ENCODE peak calls at places on chromosomes 3 and 15, in four cellular contexts. O, S, N and I are unnamed samples.

GRCh38 chr15:48622227-48622626 is 23.3 kb downstream of the FBN1 start:
- DNase-seq in O (no peak), S (no peak), N (no peak), I (no peak)

GRCh38 chr3:100297784-100298183 is 36.8 kb upstream of the NIT2 start:
- DNase-seq in O (no peak), S (no peak), N (no peak), I (no peak)

GRCh38 chr15:85354948-85355347 is 25.5 kb upstream of the AKAP13 start:
- DNase-seq in O (no peak), S (no peak), N (no peak), I (no peak)

GRCh38 chr3:188905991-188906635 is 265.7 kb upstream of the TPRG1 start:
- DNase-seq in O (no peak), S (no peak), N (no peak), I (no peak)

GRCh38 chr3:52104664-52105281 is 48.4 kb upstream of the DUSP7 start:
- DNase-seq in O (no peak), S (no peak), N (no peak), I (no peak)

GRCh38 chr3:142802891-142803290 is 79.1 kb downstream of the TRPC1 start:
- DNase-seq in O (no peak), S (no peak), N (no peak), I (no peak)

GRCh38 chr15:64464271-64465005 is 4.1 kb downstream of the ZNF609 start:
- DNase-seq in O (no peak), S (no peak), N (no peak), I (peak; percentile 70)

GRCh38 chr3:9955611-9956352 is 3.6 kb upstream of the PRRT3 start:
- DNase-seq in O (no peak), S (no peak), N (no peak), I (no peak)

GRCh38 chr15:26773485-26773877 is 615 bp upstream of the GABRB3 start:
- DNase-seq in O (no peak), S (no peak), N (no peak), I (no peak)

GRCh38 chr3:8837172-8837571 is 67.8 kb upstream of the OXTR start:
- DNase-seq in O (no peak), S (no peak), N (no peak), I (no peak)

GRCh38 chr3:6799264-6799915 is 61.5 kb upstream of the GRM7 start:
- DNase-seq in O (peak; percentile 50), S (no peak), N (peak; percentile 37), I (no peak)

GRCh38 chr3:60294181-60294580 is 957.1 kb downstream of the FHIT start:
- DNase-seq in O (no peak), S (no peak), N (no peak), I (no peak)

GRCh38 chr3:134314588-134315285 is 59.5 kb downstream of the AMOTL2 start:
- DNase-seq in O (no peak), S (no peak), N (no peak), I (no peak)

GRCh38 chr3:134313839-134314587 is 60.2 kb downstream of the AMOTL2 start:
- DNase-seq in O (no peak), S (no peak), N (no peak), I (no peak)

GRCh38 chr3:134312072-134312872 is 61.6 kb upstream of the RYK start:
- DNase-seq in O (no peak), S (peak; percentile 38), N (peak; percentile 79), I (peak; percentile 81)

GRCh38 chr3:134311693-134312071 is 61.0 kb upstream of the RYK start:
- DNase-seq in O (no peak), S (no peak), N (no peak), I (no peak)

DNA sequence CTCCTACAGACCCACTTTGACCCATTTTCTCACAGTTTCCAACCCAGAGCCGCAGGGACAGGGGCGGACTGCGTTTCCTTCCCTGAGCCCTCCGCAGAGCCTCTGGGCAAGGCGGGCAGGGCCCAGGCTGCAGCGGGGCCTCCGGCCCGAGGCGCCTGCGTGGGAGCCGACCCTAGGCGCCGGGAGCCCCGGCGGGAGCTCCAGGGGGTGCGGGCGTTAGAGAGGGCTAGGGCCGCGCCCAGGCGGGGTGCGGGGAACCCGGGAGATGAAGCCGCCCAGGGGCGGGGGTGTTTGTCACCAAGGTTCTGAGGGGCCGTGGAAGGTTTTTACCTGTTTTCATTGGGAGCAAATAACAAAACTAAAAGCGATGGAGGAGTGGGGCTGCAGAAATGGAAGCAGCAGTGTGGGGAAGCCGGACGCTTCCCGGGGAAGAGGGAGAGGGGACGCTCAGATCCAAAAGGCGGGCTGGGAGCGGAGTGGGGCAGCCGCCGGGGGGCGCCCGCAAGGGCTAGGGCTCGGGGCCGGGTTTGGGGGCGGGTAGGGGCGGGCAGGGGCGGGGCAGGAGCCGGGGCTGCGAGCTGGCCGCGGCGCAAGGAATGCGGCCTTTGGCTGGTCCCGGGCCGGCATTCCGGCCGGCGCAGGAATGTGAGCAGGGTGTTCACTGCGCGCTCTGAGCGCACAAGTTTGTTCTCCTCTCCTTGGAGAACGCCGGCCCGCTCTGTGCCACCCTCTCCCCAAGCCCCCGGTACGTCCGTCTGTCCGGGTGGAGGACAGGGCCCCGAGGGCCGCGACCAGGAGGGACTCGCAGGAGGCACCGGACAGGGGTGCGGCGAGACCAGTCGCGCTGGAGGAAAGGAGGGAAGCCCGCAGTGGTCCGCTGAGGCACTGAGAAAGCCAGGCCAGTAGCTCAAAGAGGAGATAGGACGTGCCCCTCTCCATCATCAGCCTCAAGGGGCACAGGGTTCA is 61.1 kb downstream of the AMOTL2 start:
- DNase-seq in O (peak; percentile 63), S (no peak), N (peak; percentile 81), I (peak; percentile 93)
- TF ChIP-seq POLR2A in O (peak; percentile 65), S (no peak), N (no peak), I (no peak)

GRCh38 chr3:46845860-46846623 is 17.2 kb downstream of the MYL3 start:
- DNase-seq in O (peak; percentile 79), S (peak; percentile 80), N (peak; percentile 70), I (peak; percentile 87)
- TF ChIP-seq POLR2AphosphoS5 in O (no peak), S (no peak), N (no peak), I (peak; percentile 34)

DNA sequence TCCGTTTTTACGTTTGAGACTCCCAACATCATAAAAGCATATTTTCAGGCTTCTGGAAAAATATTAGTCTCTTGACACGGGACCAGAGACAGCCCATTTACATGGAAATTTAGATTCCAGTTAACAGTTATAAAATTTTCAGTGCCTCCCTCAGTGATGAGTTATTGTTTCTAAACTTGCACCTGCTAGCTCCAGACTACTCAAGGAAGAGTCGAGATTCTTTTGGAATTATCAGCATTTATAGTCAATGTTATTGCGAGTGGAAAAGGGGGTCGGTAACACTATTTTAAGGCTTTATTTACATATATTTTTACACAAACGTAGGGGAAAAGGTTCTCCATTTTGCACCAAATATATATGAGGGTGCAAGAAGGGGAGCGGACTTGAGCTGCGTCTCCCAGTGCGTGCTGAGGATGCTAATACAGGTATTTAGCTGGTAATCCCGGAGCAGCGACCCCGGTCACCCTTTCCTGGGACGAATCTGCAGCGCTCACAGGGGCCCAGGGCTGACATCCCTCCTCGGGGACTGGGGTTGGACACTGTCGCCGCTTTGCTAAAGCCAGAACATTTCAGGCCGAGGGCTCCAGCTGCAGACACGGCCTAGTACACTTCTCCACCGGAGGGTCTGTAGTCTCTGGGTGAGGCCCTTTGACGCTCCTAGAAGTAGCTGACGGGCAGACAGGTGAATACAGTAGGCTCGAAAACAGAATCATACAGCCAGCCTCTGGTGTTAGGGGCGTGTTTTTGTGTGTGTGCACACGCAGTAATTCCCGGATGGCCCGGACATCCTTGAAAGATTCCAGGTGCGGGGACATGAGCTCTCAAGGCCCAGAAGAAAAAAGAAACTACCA is 729 bp upstream of the ZBTB11 start:
- DNase-seq in O (no peak), S (no peak), N (no peak), I (peak; percentile 22)
- TF ChIP-seq POLR2A in O (no peak), S (no peak), N (no peak), I (no peak)

GRCh38 chr15:67862771-67863441 is 23.1 kb upstream of the RNU6-1 start:
- DNase-seq in O (no peak), S (no peak), N (no peak), I (no peak)

GRCh38 chr15:67865331-67865730 is 25.5 kb upstream of the RNU6-1 start:
- DNase-seq in O (no peak), S (no peak), N (no peak), I (no peak)

GRCh38 chr15:67861983-67862382 is 22.1 kb upstream of the RNU6-1 start:
- DNase-seq in O (no peak), S (no peak), N (no peak), I (no peak)

GRCh38 chr15:67865766-67866165 is 25.9 kb upstream of the RNU6-1 start:
- DNase-seq in O (no peak), S (no peak), N (no peak), I (no peak)

GRCh38 chr15:67863442-67863987 is 23.7 kb upstream of the RNU6-1 start:
- DNase-seq in O (peak; percentile 81), S (peak; percentile 75), N (peak; percentile 87), I (peak; percentile 95)
- TF ChIP-seq POLR2AphosphoS5 in O (peak; percentile 18), S (no peak), N (peak; percentile 43), I (no peak)

DNA sequence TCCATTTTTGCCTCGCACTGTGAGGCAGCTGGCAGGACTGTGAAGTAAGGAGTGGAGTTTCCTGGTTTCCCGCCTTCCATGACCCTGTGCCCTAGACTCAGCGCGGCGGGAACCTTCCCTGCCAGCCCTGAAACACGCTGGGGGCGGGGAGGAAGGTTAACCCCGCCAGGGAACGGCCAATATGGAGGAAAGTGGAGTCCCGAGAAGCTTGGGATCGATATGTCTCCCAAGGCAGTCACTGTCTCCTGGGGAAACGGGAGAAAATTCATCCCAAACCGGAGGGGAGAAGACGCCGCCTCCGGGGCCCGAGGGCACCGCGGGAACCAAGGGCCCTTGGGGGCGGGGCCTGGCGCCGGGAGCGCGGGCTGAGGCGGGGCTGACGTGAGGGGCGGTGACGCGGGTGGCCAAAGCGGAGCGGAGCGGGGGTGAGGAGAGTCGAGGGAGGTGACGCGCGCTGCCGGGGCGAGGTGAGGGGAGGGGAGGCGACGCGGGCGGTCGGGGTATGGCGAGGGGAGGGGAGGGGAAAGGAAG is at the start of gene HMCES:
- DNase-seq in O (peak; percentile 95), S (peak; percentile 75), N (peak; percentile 94), I (peak; percentile 99)
- TF ChIP-seq POLR2A in O (peak; percentile 95), S (no peak), N (peak; percentile 88), I (peak; percentile 62)

GRCh38 chr3:12835005-12835665 is 6.2 kb downstream of the RPL32 start:
- DNase-seq in O (no peak), S (no peak), N (no peak), I (no peak)
- TF ChIP-seq POLR2AphosphoS5 in O (no peak), S (no peak), N (no peak), I (no peak)

DNA sequence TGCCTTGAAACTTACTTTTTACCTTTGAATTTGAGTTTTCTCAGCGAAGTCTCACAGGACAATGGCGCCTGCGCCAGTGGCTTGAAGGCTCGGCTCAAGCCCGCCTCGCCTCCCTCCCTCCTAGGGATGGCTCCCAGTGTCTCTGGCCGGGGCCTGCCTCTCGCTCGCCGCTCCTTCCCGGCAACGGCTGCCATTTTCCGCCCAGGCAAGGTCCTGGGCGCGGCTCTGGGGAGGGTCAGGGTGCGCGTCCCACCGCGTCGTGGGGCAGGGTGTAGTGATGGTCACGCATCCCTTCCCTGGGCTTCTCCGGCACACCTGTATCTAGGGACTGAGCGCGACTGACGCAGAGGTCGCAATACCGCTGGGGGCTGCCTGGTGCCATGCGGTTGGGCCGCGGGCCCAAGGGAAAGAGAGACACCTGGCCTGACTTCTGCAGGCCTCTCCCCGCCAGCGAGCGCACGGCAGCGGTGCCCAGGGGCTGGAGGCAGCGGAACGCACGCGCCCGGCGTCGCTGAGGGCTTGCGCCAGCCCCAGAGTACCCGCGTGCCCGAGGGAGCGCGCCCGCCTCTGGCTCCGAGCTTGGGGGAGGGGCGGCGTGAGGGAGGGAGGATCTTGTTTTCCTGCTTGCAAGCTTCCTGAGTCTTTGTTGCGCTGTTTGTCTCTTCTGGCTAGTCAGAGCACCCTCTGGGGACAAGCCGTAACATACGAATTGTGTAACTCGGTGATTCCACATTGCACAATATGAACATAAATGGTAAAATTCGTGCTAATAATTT is 20.7 kb upstream of the FEM1B start:
- DNase-seq in O (peak; percentile 89), S (peak; percentile 33), N (peak; percentile 79), I (peak; percentile 96)
- TF ChIP-seq POLR2A in O (peak; percentile 60), S (no peak), N (no peak), I (peak; percentile 55)

GRCh38 chr3:170865209-170866094 is 4.5 kb downstream of the RPL22L1 start:
- DNase-seq in O (no peak), S (no peak), N (no peak), I (no peak)
- TF ChIP-seq POLR2AphosphoS5 in O (no peak), S (no peak), N (no peak), I (no peak)